ENCODE peak calls at places on chromosomes 3 and 15, in five cellular contexts. Y is fibroblast of lung, W is astrocyte, T is ascending aorta, C is coronary artery. X is an unnamed sample.

GRCh38 chr3:52845157-52845556 is 10.3 kb upstream of the MUSTN1 start:
- DNase-seq in Y (no peak), W (no peak), T (peak; percentile 58), C (peak; percentile 92), X (no peak)

GRCh38 chr3:129003578-129004112 is 2.5 kb downstream of the EFCC1 start:
- DNase-seq in Y (no peak), W (no peak), T (no peak), C (no peak), X (no peak)

GRCh38 chr15:44194397-44195150 is 497 bp downstream of the FRMD5 start:
- DNase-seq in Y (peak; percentile 89), W (peak; percentile 86), T (no peak), C (no peak), X (no peak)

GRCh38 chr3:32143849-32144757 is 37.7 kb downstream of the GPD1L start:
- DNase-seq in Y (peak; percentile 95), W (peak; percentile 93), T (no peak), C (no peak), X (peak; percentile 70)

GRCh38 chr3:197465996-197466549 is 89.7 kb downstream of the BDH1 start:
- DNase-seq in Y (peak; percentile 88), W (peak; percentile 85), T (no peak), C (no peak), X (no peak)

GRCh38 chr15:30933293-30933692 is 29.6 kb downstream of the FAN1 start:
- DNase-seq in Y (no peak), W (no peak), T (no peak), C (no peak), X (no peak)

GRCh38 chr3:171323934-171324535 is 136.2 kb downstream of the TNIK start:
- DNase-seq in Y (no peak), W (no peak), T (no peak), C (no peak), X (no peak)

GRCh38 chr3:159829056-159829995 is 159.3 kb upstream of the IL12A start:
- DNase-seq in Y (peak; percentile 41), W (no peak), T (no peak), C (no peak), X (no peak)

GRCh38 chr3:191387441-191388077 is 57.2 kb upstream of the UTS2B start:
- DNase-seq in Y (peak; percentile 32), W (peak; percentile 23), T (no peak), C (no peak), X (no peak)

GRCh38 chr3:77917225-77917624 is 877.3 kb downstream of the ROBO2 start:
- DNase-seq in Y (no peak), W (no peak), T (no peak), C (no peak), X (no peak)

GRCh38 chr3:59300727-59301134 is 250.9 kb upstream of the CFAP20DC start:
- DNase-seq in Y (peak; percentile 37), W (peak; percentile 20), T (no peak), C (no peak), X (no peak)

GRCh38 chr3:48503406-48504050 is 446 bp downstream of the SHISA5 start:
- DNase-seq in Y (peak; percentile 69), W (peak; percentile 55), T (peak; percentile 50), C (no peak), X (no peak)

GRCh38 chr3:57163751-57164150 is 1.4 kb downstream of the IL17RD start:
- DNase-seq in Y (no peak), W (no peak), T (no peak), C (no peak), X (no peak)

GRCh38 chr3:198030125-198030524 is 70.1 kb downstream of the LMLN start:
- DNase-seq in Y (no peak), W (no peak), T (no peak), C (no peak), X (no peak)

GRCh38 chr3:53161820-53162671 is 1.0 kb downstream of the PRKCD start:
- DNase-seq in Y (peak; percentile 36), W (no peak), T (peak; percentile 18), C (peak; percentile 81), X (no peak)

GRCh38 chr3:42023380-42023779 is 61.5 kb upstream of the ULK4 start:
- DNase-seq in Y (no peak), W (no peak), T (no peak), C (no peak), X (peak; percentile 68)

GRCh38 chr15:92908369-92909057 is 8.4 kb downstream of the CHD2 start:
- DNase-seq in Y (no peak), W (no peak), T (no peak), C (peak; percentile 68), X (no peak)

GRCh38 chr15:53230473-53230872 is 440.3 kb upstream of the ONECUT1 start:
- DNase-seq in Y (no peak), W (no peak), T (no peak), C (no peak), X (no peak)

GRCh38 chr3:126568776-126569342 is 10.1 kb upstream of the C3orf22 start:
- DNase-seq in Y (no peak), W (no peak), T (no peak), C (no peak), X (no peak)

GRCh38 chr15:70788114-70789049 is 25.0 kb upstream of the UACA start:
- DNase-seq in Y (peak; percentile 83), W (peak; percentile 84), T (no peak), C (no peak), X (no peak)

GRCh38 chr3:11379824-11380281 is 107.7 kb downstream of the ATG7 start:
- DNase-seq in Y (peak; percentile 59), W (peak; percentile 51), T (no peak), C (no peak), X (no peak)

GRCh38 chr3:59192473-59192872 is 142.6 kb upstream of the CFAP20DC start:
- DNase-seq in Y (peak; percentile 94), W (peak; percentile 93), T (no peak), C (no peak), X (no peak)

GRCh38 chr3:69087030-69087791 is 2.5 kb downstream of the ARL6IP5 start:
- DNase-seq in Y (no peak), W (no peak), T (no peak), C (no peak), X (no peak)
- H3K4me3 ChIP-seq in Y (peak overlapping the region; percentile 82), W (peak overlapping the region; percentile 16), T (peak overlapping the region; percentile 87), C (peak overlapping the region; percentile 92), X (no peak overlapping the region)

GRCh38 chr3:38649500-38650247 is at the start of gene SCN5A:
- DNase-seq in Y (no peak), W (no peak), T (no peak), C (peak; percentile 68), X (no peak)

GRCh38 chr3:38650248-38650940 is 907 bp upstream of the SCN5A start:
- DNase-seq in Y (no peak), W (no peak), T (no peak), C (no peak), X (no peak)

GRCh38 chr3:38648024-38648658 is 1.3 kb downstream of the SCN5A start:
- DNase-seq in Y (no peak), W (no peak), T (no peak), C (no peak), X (no peak)

GRCh38 chr3:38647217-38647970 is 2.1 kb downstream of the SCN5A start:
- DNase-seq in Y (no peak), W (no peak), T (no peak), C (peak; percentile 22), X (no peak)

GRCh38 chr3:38648659-38649499 is 608 bp downstream of the SCN5A start:
- DNase-seq in Y (no peak), W (no peak), T (no peak), C (peak; percentile 71), X (no peak)
- H3K4me3 ChIP-seq in Y (peak overlapping the region; percentile 40), W (peak overlapping the region; percentile 37), T (peak overlapping the region; percentile 85), C (peak overlapping the region; percentile 80), X (peak overlapping the region; percentile 42)

GRCh38 chr3:82085356-82085755 is 323.9 kb upstream of the GBE1 start:
- DNase-seq in Y (peak; percentile 64), W (peak; percentile 49), T (no peak), C (no peak), X (no peak)

GRCh38 chr3:82080792-82081191 is 319.3 kb upstream of the GBE1 start:
- DNase-seq in Y (peak; percentile 12), W (no peak), T (no peak), C (no peak), X (no peak)

GRCh38 chr3:82082796-82083195 is 321.4 kb upstream of the GBE1 start:
- DNase-seq in Y (peak; percentile 50), W (peak; percentile 35), T (no peak), C (no peak), X (no peak)

GRCh38 chr3:82078246-82078645 is 316.8 kb upstream of the GBE1 start:
- DNase-seq in Y (no peak), W (no peak), T (no peak), C (no peak), X (no peak)

GRCh38 chr3:82080261-82080660 is 318.8 kb upstream of the GBE1 start:
- DNase-seq in Y (peak; percentile 17), W (no peak), T (no peak), C (no peak), X (peak; percentile 30)
- H3K4me3 ChIP-seq in Y (no peak overlapping the region), W (no peak overlapping the region), T (no peak overlapping the region), C (no peak overlapping the region), X (no peak overlapping the region)

DNA sequence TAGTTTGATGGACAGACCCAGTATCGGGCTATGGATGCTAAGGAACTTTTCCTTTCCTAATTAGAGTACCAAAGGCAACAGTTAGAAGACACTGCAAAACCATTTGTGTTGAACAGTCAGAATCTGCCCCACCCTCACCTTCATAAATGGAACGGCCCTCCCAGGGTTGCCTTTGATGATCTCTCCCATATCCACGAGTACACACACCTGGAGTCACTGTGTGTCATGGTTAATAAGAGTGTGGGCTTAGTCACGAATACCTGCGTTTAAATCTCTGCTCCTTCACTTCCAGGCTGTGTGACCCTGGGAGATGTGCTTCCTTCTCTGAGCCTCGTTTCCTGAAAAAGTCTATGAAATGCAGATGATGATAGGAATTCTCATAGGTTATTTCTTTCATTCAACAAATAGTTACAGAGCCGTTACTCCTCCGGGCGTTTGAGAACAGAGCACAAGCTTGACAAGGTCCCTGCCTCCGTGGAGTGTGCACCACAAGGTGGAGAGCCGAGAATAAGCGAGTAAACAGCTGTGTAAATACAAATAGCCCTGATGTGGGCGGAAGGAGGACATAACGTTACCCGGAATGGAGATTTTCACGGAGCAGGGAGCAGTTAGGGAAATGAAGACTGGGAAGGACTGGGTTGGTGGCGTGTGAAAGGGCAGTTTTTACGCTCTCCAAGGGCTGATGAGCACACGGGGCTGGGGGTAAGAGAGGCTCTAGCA is 6.7 kb downstream of the SLC51A start:
- DNase-seq in Y (no peak), W (no peak), T (no peak), C (no peak), X (no peak)
- H3K4me3 ChIP-seq in Y (no peak overlapping the region), W (no peak overlapping the region), T (no peak overlapping the region), C (no peak overlapping the region), X (no peak overlapping the region)

DNA sequence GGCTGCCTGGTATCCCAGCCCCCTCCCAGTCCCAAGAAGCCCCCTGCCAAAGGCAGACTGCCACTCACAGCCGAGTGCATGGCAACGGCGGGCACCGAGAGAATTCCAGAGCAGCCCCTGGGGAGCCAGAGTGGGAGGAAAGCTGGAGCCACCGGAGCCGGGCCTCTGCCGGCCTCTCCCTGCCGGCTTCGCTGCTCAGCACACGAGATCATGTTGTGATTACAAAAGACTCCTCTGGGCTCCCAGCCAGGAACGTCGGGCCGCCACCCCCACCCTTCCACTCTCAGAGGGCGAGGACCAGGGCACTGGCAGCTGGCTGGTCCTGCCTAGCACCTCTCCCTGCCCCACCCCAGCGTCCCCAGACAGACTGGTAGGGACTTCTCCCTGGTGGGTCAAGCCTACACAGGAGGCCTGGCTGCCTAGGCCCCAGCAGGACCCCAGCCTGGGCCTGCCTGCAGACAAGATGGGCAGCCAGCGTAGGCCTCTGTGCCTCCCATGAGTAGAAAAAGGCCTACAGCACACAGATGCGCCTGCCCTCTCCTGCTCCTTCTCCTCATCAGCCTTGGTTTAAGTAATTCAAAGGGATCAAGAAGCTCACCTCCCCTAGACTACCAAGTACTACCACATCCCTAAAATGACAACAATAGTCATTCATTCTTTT is at the start of gene CCDC9B:
- DNase-seq in Y (peak; percentile 81), W (peak; percentile 74), T (peak; percentile 83), C (peak; percentile 94), X (no peak)
- H3K4me3 ChIP-seq in Y (peak within 1 kb of the TSS; percentile 56), W (peak within 1 kb of the TSS; percentile 68), T (peak within 1 kb of the TSS; percentile 40), C (peak within 1 kb of the TSS; percentile 60), X (no peak within 1 kb of the TSS)

X was measured in Jurkat, Clone E6-1.